ENCODE peak calls at places on chromosomes 11 and 22, in four cellular contexts. C is dorsolateral prefrontal cortex, S is endodermal cell, F is cardiac fibroblast. Y is an unnamed sample.

GRCh38 chr22:50303848-50304527 is 3.5 kb downstream of the PLXNB2 start:
- DNase-seq in C (no peak), S (peak; percentile 87), F (no peak), Y (no peak)

GRCh38 chr22:49371325-49372110 is 456.2 kb downstream of the BRD1 start:
- DNase-seq in C (peak; percentile 20), S (peak; percentile 36), F (no peak), Y (no peak)

GRCh38 chr11:74470526-74470925 is 3.2 kb upstream of the KCNE3 start:
- DNase-seq in C (no peak), S (no peak), F (no peak), Y (no peak)

GRCh38 chr11:94656968-94657367 is 89.8 kb downstream of the PIWIL4 start:
- DNase-seq in C (no peak), S (peak; percentile 75), F (no peak), Y (no peak)

GRCh38 chr22:49760630-49761571 is 66.8 kb downstream of the BRD1 start:
- DNase-seq in C (peak; percentile 9), S (peak; percentile 37), F (no peak), Y (no peak)

GRCh38 chr11:71999360-71999759 is 651 bp downstream of the IL18BP start:
- DNase-seq in C (no peak), S (no peak), F (peak; percentile 29), Y (no peak)

GRCh38 chr22:47195156-47195675 is 432.8 kb downstream of the TBC1D22A start:
- DNase-seq in C (peak; percentile 24), S (peak; percentile 31), F (no peak), Y (no peak)

GRCh38 chr11:99803501-99803900 is 782.8 kb downstream of the CNTN5 start:
- DNase-seq in C (no peak), S (no peak), F (no peak), Y (no peak)

GRCh38 chr11:121206810-121207209 is 85.8 kb upstream of the SC5D start:
- DNase-seq in C (no peak), S (no peak), F (no peak), Y (no peak)

GRCh38 chr11:57597971-57598830 is 716 bp downstream of the SERPING1 start:
- DNase-seq in C (peak; percentile 60), S (peak; percentile 94), F (peak; percentile 65), Y (peak; percentile 16)

GRCh38 chr11:87219266-87219665 is 181.5 kb downstream of the TMEM135 start:
- DNase-seq in C (no peak), S (peak; percentile 53), F (no peak), Y (peak; percentile 7)

GRCh38 chr11:77144854-77145428 is 16.9 kb downstream of the MYO7A start:
- DNase-seq in C (no peak), S (no peak), F (no peak), Y (no peak)

GRCh38 chr22:44385781-44386180 is 73.0 kb upstream of the SHISAL1 start:
- DNase-seq in C (no peak), S (peak; percentile 32), F (no peak), Y (no peak)

GRCh38 chr22:19488884-19489843 is 9.4 kb downstream of the CDC45 start:
- DNase-seq in C (no peak), S (no peak), F (peak; percentile 47), Y (no peak)

GRCh38 chr22:42649261-42650056 is at the start of gene CYB5R3:
- DNase-seq in C (peak; percentile 83), S (peak; percentile 95), F (peak; percentile 82), Y (peak; percentile 62)

GRCh38 chr22:10961043-10961860 is 4566.7 kb upstream of the OR11H1 start:
- DNase-seq in C (no peak), S (no peak), F (no peak), Y (no peak)

GRCh38 chr11:100403817-100404216 is 283.3 kb upstream of the ARHGAP42 start:
- DNase-seq in C (no peak), S (peak; percentile 48), F (peak; percentile 32), Y (peak; percentile 60)

GRCh38 chr11:123272565-123272964 is 77.5 kb upstream of the CLMP start:
- DNase-seq in C (no peak), S (no peak), F (no peak), Y (no peak)

GRCh38 chr11:14741195-14741594 is 97.6 kb downstream of the PDE3B start:
- DNase-seq in C (no peak), S (no peak), F (no peak), Y (no peak)

GRCh38 chr11:115709297-115709696 is 205.1 kb upstream of the CADM1 start:
- DNase-seq in C (no peak), S (no peak), F (no peak), Y (no peak)

GRCh38 chr22:23269441-23270211 is 89.3 kb downstream of the BCR start:
- DNase-seq in C (no peak), S (peak; percentile 65), F (no peak), Y (no peak)

GRCh38 chr11:134625631-134626030 is 213.6 kb upstream of the B3GAT1 start:
- DNase-seq in C (no peak), S (no peak), F (no peak), Y (no peak)
- H3K4me3 ChIP-seq in C (no peak overlapping the region), S (no peak overlapping the region), F (no peak overlapping the region), Y (no peak overlapping the region)

GRCh38 chr11:89267660-89268302 is 90.1 kb downstream of the TYR start:
- DNase-seq in C (no peak), S (no peak), F (no peak), Y (no peak)
- H3K4me3 ChIP-seq in C (no peak overlapping the region), S (no peak overlapping the region), F (no peak overlapping the region), Y (no peak overlapping the region)

GRCh38 chr11:35143509-35144102 is 4.6 kb downstream of the CD44 start:
- DNase-seq in C (no peak), S (no peak), F (no peak), Y (no peak)

GRCh38 chr11:35146074-35146521 is 7.1 kb downstream of the CD44 start:
- DNase-seq in C (no peak), S (no peak), F (no peak), Y (no peak)

GRCh38 chr11:35145249-35145648 is 6.3 kb downstream of the CD44 start:
- DNase-seq in C (no peak), S (no peak), F (peak; percentile 45), Y (peak; percentile 61)

GRCh38 chr11:35144103-35144741 is 5.3 kb downstream of the CD44 start:
- DNase-seq in C (no peak), S (no peak), F (peak; percentile 83), Y (peak; percentile 84)

GRCh38 chr11:35144811-35145210 is 5.8 kb downstream of the CD44 start:
- DNase-seq in C (no peak), S (no peak), F (peak; percentile 71), Y (peak; percentile 70)
- H3K4me3 ChIP-seq in C (no peak overlapping the region), S (no peak overlapping the region), F (no peak overlapping the region), Y (peak overlapping the region; percentile 91)

GRCh38 chr11:83195176-83195531 is 1.6 kb downstream of the ANKRD42 start:
- DNase-seq in C (no peak), S (no peak), F (no peak), Y (no peak)
- H3K4me3 ChIP-seq in C (peak overlapping the region; percentile 100), S (peak overlapping the region; percentile 100), F (peak overlapping the region; percentile 71), Y (peak overlapping the region; percentile 99)

GRCh38 chr22:26287382-26288228 is 118.3 kb downstream of the SEZ6L start:
- DNase-seq in C (no peak), S (no peak), F (no peak), Y (no peak)

GRCh38 chr22:26291940-26292666 is 122.8 kb downstream of the SEZ6L start:
- DNase-seq in C (no peak), S (no peak), F (no peak), Y (no peak)

GRCh38 chr22:26286091-26286780 is 117.0 kb downstream of the SEZ6L start:
- DNase-seq in C (no peak), S (no peak), F (no peak), Y (no peak)

GRCh38 chr22:26292667-26292995 is 123.4 kb downstream of the SEZ6L start:
- DNase-seq in C (no peak), S (no peak), F (no peak), Y (no peak)

GRCh38 chr22:26289486-26290250 is 120.4 kb downstream of the SEZ6L start:
- DNase-seq in C (no peak), S (no peak), F (no peak), Y (no peak)
- H3K4me3 ChIP-seq in C (no peak overlapping the region), S (no peak overlapping the region), F (no peak overlapping the region), Y (no peak overlapping the region)

DNA sequence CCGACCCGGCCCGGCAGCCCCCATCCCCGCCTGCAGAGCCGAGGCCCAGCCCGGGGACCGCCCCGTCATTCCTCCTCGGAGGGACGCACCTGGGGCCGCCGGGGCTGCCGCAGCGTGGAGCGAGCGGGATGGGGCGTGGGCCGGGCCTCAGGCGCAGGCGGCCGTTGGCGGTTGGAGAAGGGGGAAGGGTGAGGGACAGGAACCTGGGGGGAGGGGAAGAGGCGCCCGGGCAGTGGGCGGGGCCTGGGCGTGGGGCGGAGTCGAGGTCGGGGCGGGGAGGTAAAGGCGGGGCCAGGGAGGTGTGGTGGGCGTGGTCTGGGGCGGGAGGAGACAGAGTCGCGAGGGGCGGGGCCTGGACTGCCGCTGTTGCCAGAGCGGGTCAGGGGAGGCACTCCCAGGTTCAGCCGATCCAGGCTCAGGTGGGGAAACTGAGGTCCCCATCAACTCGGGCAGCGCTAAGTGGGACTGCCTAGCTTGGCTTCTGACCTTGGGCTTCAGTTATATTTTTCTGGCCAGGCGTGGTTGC is at the start of gene TESMIN:
- DNase-seq in C (peak; percentile 41), S (peak; percentile 99), F (peak; percentile 64), Y (peak; percentile 11)
- H3K4me3 ChIP-seq in C (peak within 1 kb of the TSS; percentile 46), S (no peak within 1 kb of the TSS), F (peak within 1 kb of the TSS; percentile 5), Y (no peak within 1 kb of the TSS)

DNA sequence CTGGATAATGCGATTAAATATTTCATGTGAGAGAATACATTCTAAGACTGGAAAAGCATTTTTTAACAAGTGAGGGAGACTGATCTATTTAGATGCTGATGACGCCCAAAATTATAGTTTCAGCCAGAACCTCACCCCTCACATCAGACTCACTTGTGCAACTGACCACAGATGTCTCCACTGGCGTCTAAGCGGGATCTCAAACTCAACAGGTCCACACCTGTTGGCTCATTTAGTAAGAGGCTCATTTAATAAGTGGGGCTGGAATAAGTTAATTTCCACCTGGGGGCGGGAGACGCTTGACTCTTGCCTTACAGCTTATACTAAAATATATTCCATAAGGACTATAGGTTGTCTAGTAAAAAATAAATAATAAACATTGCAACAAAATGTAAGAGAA is 47.5 kb downstream of the MORC2 start:
- DNase-seq in C (no peak), S (no peak), F (peak; percentile 4), Y (no peak)
- H3K4me3 ChIP-seq in C (peak overlapping the region; percentile 56), S (no peak overlapping the region), F (no peak overlapping the region), Y (no peak overlapping the region)

GRCh38 chr11:18321991-18322711 is at the start of the genes GTF2H1 and HPS5:
- DNase-seq in C (peak; percentile 96), S (peak; percentile 98), F (peak; percentile 99), Y (peak; percentile 97)

GRCh38 chr11:18319914-18320313 is 2.0 kb downstream of the HPS5 start:
- DNase-seq in C (no peak), S (no peak), F (no peak), Y (no peak)

GRCh38 chr11:18321622-18321990 is 334 bp downstream of the HPS5 start:
- DNase-seq in C (no peak), S (no peak), F (no peak), Y (no peak)

GRCh38 chr11:18322818-18323570 is 627 bp downstream of the GTF2H1 start:
- DNase-seq in C (no peak), S (no peak), F (peak; percentile 10), Y (peak; percentile 14)

GRCh38 chr11:18324381-18324780 is 2.0 kb downstream of the GTF2H1 start:
- DNase-seq in C (no peak), S (no peak), F (no peak), Y (no peak)
- H3K4me3 ChIP-seq in C (peak overlapping the region; percentile 21), S (peak overlapping the region; percentile 99), F (peak overlapping the region; percentile 11), Y (peak overlapping the region; percentile 97)

GRCh38 chr11:85665756-85666155 is 827 bp upstream of the CREBZF start:
- DNase-seq in C (no peak), S (no peak), F (no peak), Y (peak; percentile 38)
- H3K4me3 ChIP-seq in C (peak overlapping the region; percentile 86), S (peak overlapping the region; percentile 97), F (no peak overlapping the region), Y (peak overlapping the region; percentile 95)